ENCODE peak calls at places on chromosomes 5 and 9, in six cellular contexts. L is Peyer's patch, J is NB4, Y is adrenal gland, P is uterus, Z is esophagus squamous epithelium. X is an unnamed sample.

GRCh38 chr9:76034049-76034448 is 143.6 kb downstream of the PCSK5 start:
- DNase-seq in L (no peak), J (no peak), Y (no peak), P (no peak), Z (no peak), X (no peak)

GRCh38 chr9:118896356-118897000 is 472.8 kb downstream of the BRINP1 start:
- DNase-seq in L (no peak), J (no peak), Y (peak), P (no peak), Z (no peak), X (no peak)

GRCh38 chr5:132770476-132771159 is 6.4 kb downstream of the SEPTIN8 start:
- DNase-seq in L (no peak), J (no peak), Y (no peak), P (no peak), Z (no peak), X (no peak)

GRCh38 chr5:81235287-81236072 is 2.4 kb downstream of the CKMT2 start:
- DNase-seq in L (no peak), J (no peak), Y (peak), P (peak), Z (no peak), X (no peak)

GRCh38 chr5:45109636-45110035 is 300.9 kb downstream of the MRPS30 start:
- DNase-seq in L (no peak), J (no peak), Y (no peak), P (no peak), Z (no peak), X (no peak)

GRCh38 chr9:125971050-125971449 is 223.9 kb downstream of the PBX3 start:
- DNase-seq in L (peak), J (no peak), Y (no peak), P (no peak), Z (no peak), X (no peak)

GRCh38 chr9:134403682-134404301 is 77.5 kb downstream of the RXRA start:
- DNase-seq in L (peak), J (peak), Y (peak), P (peak), Z (no peak), X (peak)

GRCh38 chr5:133934822-133935793 is 33.3 kb downstream of the C5orf15 start:
- DNase-seq in L (peak), J (no peak), Y (no peak), P (no peak), Z (no peak), X (no peak)

GRCh38 chr9:137314561-137315560 is 12.8 kb upstream of the NRARP start:
- DNase-seq in L (no peak), J (no peak), Y (no peak), P (no peak), Z (no peak), X (peak)

GRCh38 chr5:74266836-74267235 is 373.7 kb downstream of the ENC1 start:
- DNase-seq in L (no peak), J (no peak), Y (no peak), P (no peak), Z (no peak), X (no peak)

GRCh38 chr9:130630506-130631330 is 33.7 kb upstream of the PRDM12 start:
- DNase-seq in L (no peak), J (no peak), Y (no peak), P (no peak), Z (no peak), X (no peak)

GRCh38 chr5:88881566-88881965 is 1.4 kb downstream of the MEF2C start:
- DNase-seq in L (no peak), J (no peak), Y (peak), P (no peak), Z (no peak), X (no peak)

GRCh38 chr5:40689442-40689841 is 9.7 kb downstream of the PTGER4 start:
- DNase-seq in L (no peak), J (peak), Y (peak), P (no peak), Z (no peak), X (peak)

GRCh38 chr5:113489299-113489698 is 1.0 kb upstream of the MCC start:
- DNase-seq in L (no peak), J (peak), Y (peak), P (no peak), Z (peak), X (peak)

GRCh38 chr5:78362220-78362619 is 1.8 kb downstream of the SCAMP1 start:
- DNase-seq in L (no peak), J (no peak), Y (no peak), P (no peak), Z (no peak), X (no peak)

DNA sequence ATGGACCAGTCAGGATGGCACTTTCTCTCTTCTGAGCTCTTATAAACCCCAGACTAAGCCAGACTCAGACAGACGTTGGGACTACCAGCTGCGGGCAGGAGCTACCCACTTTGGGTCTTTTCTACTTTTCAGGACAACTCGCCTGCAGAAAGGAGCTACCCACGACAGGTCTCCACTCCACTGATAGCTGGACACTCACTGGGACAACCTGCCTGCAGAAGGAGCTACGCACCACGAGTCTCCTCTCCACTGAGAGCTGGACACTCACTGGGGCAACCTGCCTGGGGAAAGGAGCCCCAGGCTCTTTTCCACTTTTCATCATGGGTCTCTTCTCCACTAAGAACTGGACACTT is 1440.2 kb upstream of the ACO1 start:
- DNase-seq in L (no peak), J (no peak), Y (no peak), P (no peak), Z (no peak), X (no peak)
- TF ChIP-seq POLR2A in L (no peak), J (no peak), Y (no peak), P (no peak), Z (no peak), X (no peak)

GRCh38 chr5:173288632-173289031 is 39.6 kb downstream of the STC2 start:
- DNase-seq in L (no peak), J (no peak), Y (no peak), P (no peak), Z (no peak), X (no peak)
- TF ChIP-seq POLR2A in L (no peak), J (no peak), Y (no peak), P (no peak), Z (no peak), X (no peak)

GRCh38 chr9:82996931-82997330 is 66.0 kb downstream of the RASEF start:
- DNase-seq in L (no peak), J (no peak), Y (no peak), P (no peak), Z (no peak), X (no peak)
- TF ChIP-seq POLR2A in L (no peak), J (no peak), Y (no peak), P (no peak), Z (no peak), X (no peak)

GRCh38 chr9:16704489-16705111 is 165.9 kb downstream of the BNC2 start:
- DNase-seq in L (no peak), J (no peak), Y (peak), P (peak), Z (no peak), X (no peak)

GRCh38 chr9:16708638-16709435 is 161.6 kb downstream of the BNC2 start:
- DNase-seq in L (no peak), J (no peak), Y (no peak), P (no peak), Z (no peak), X (no peak)

GRCh38 chr9:16701347-16701746 is 169.1 kb downstream of the BNC2 start:
- DNase-seq in L (no peak), J (no peak), Y (no peak), P (no peak), Z (no peak), X (no peak)

GRCh38 chr9:16704096-16704488 is 166.4 kb downstream of the BNC2 start:
- DNase-seq in L (no peak), J (no peak), Y (no peak), P (no peak), Z (no peak), X (no peak)

DNA sequence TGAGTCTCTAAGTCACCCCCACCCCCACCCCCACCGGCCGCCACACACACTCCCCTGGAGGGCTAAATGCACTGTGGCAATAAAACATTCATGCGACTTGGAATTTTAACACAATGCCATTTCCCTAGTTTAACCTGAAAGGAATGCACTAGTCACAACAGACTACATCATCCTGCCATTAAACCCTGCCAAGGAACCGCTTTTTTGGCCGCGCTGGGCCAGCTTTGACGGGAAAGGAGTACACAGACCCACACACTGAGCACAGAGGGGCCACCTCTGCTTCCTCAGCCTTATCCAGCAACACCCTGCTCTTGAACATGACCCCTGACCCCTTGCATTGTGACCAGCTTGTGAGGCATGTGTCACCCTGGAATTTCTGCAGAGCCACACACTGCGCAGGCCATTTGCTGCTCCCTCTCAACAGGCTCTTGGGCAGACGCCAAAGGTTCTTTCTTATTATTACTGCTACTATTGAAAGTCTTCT is 165.3 kb downstream of the BNC2 start:
- DNase-seq in L (peak), J (no peak), Y (peak), P (peak), Z (no peak), X (peak)
- TF ChIP-seq POLR2A in L (no peak), J (no peak), Y (peak), P (no peak), Z (no peak), X (no peak)

X was measured in H54.